ENCODE peak calls at places on chromosomes 13 and 19, in nine cellular contexts. V is transverse colon, Q is upper lobe of left lung, A is HepG2, R is H1, D is esophagus muscularis mucosa, U is SK-N-SH, T is suprapubic skin, X is sigmoid colon. P is an unnamed sample.

GRCh38 chr19:48364564-48365363 is 597 bp downstream of the SYNGR4 start:
- DNase-seq in V (peak; percentile 25), Q (no peak), A (no peak), R (no peak), D (no peak), U (no peak), T (peak; percentile 71), X (no peak), P (no peak)

GRCh38 chr13:26254583-26255102 is 714 bp downstream of the CDK8 start:
- DNase-seq in V (peak; percentile 69), Q (peak; percentile 70), A (peak; percentile 44), R (no peak), D (no peak), U (peak; percentile 68), T (peak; percentile 78), X (peak; percentile 76), P (peak; percentile 73)

GRCh38 chr19:18710986-18711751 is 27.7 kb downstream of the CRTC1 start:
- DNase-seq in V (no peak), Q (peak; percentile 37), A (no peak), R (no peak), D (no peak), U (peak; percentile 20), T (no peak), X (peak; percentile 88), P (no peak)

GRCh38 chr19:458091-459042 is 2.5 kb downstream of the SHC2 start:
- DNase-seq in V (no peak), Q (no peak), A (no peak), R (no peak), D (no peak), U (no peak), T (no peak), X (no peak), P (no peak)

GRCh38 chr19:53008061-53008778 is 5.5 kb upstream of the ERVV-1 start:
- DNase-seq in V (no peak), Q (no peak), A (no peak), R (no peak), D (no peak), U (no peak), T (no peak), X (no peak), P (no peak)

GRCh38 chr13:60267498-60268202 is 103.9 kb upstream of the DIAPH3 start:
- DNase-seq in V (peak; percentile 13), Q (peak; percentile 36), A (no peak), R (no peak), D (no peak), U (no peak), T (no peak), X (no peak), P (no peak)

GRCh38 chr19:14347999-14348889 is 33.0 kb upstream of the ADGRE5 start:
- DNase-seq in V (peak; percentile 77), Q (peak; percentile 79), A (peak; percentile 28), R (peak; percentile 19), D (no peak), U (peak; percentile 95), T (no peak), X (peak; percentile 77), P (peak; percentile 76)

GRCh38 chr13:69970521-69970920 is 137.1 kb upstream of the ATXN8OS start:
- DNase-seq in V (no peak), Q (no peak), A (no peak), R (peak; percentile 1), D (no peak), U (no peak), T (no peak), X (no peak), P (no peak)

GRCh38 chr19:2587001-2587719 is 111.2 kb downstream of the GADD45B start:
- DNase-seq in V (no peak), Q (no peak), A (no peak), R (no peak), D (no peak), U (no peak), T (peak; percentile 44), X (peak; percentile 53), P (no peak)

GRCh38 chr19:23916991-23917390 is 2.3 kb downstream of the ZNF726 start:
- DNase-seq in V (no peak), Q (no peak), A (no peak), R (no peak), D (no peak), U (no peak), T (no peak), X (no peak), P (no peak)

GRCh38 chr19:47719047-47719885 is 6.0 kb downstream of the EHD2 start:
- DNase-seq in V (peak; percentile 80), Q (peak; percentile 54), A (peak; percentile 44), R (no peak), D (peak; percentile 98), U (peak; percentile 95), T (peak; percentile 93), X (peak; percentile 99), P (peak; percentile 60)

GRCh38 chr13:46207828-46208227 is 3.9 kb upstream of the LRRC63 start:
- DNase-seq in V (no peak), Q (no peak), A (no peak), R (no peak), D (no peak), U (no peak), T (no peak), X (no peak), P (no peak)
- H3K27ac ChIP-seq in V (no peak overlapping the region), Q (no peak overlapping the region), A (no peak overlapping the region), R (no peak overlapping the region), D (no peak overlapping the region), U (no peak overlapping the region), T (no peak overlapping the region), X (no peak overlapping the region), P (no peak overlapping the region)

DNA sequence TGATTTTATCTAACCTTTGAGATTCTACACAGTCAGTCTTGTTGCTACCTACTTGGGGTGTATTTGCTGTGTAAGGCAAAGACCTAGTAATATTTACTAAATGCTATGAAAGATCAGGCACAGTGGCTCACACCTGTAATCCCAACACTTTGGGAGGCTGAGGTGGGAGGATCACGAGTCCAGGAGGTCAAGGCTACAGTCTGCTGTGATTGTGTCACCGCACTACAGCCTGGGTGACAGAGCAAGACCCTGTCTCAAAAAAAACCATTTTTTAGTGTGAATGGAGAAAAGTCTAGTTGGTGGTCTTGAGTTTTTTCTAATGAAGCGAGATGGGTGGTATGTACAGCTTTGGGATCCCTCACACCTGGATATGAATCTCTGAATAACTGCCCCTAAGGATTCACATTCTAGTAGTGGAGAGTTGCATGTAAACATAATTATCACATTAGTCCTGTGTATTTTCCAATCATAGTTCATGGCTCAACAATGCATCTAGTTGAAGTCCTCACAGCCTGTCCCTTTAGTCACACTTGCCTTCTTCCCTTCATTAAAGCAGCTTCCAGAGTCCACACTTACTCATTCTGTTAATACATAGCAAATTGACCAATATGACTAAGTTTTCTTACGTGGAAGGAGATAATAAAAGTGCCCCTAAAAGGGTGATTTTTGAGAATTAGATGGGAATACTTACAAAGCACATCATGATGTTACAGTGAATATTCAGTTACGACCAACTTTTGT is 7.4 kb downstream of the RPL21 start:
- DNase-seq in V (no peak), Q (no peak), A (no peak), R (no peak), D (no peak), U (no peak), T (no peak), X (no peak), P (no peak)
- TF ChIP-seq POLR2AphosphoS5 in V (no peak), Q (no peak), A (peak; percentile 17), R (peak; percentile 75), D (no peak), U (no peak), T (no peak), X (no peak), P (no peak)

GRCh38 chr13:86862137-86862536 is 809.0 kb upstream of the SLITRK5 start:
- DNase-seq in V (no peak), Q (no peak), A (no peak), R (no peak), D (no peak), U (no peak), T (no peak), X (no peak), P (no peak)

DNA sequence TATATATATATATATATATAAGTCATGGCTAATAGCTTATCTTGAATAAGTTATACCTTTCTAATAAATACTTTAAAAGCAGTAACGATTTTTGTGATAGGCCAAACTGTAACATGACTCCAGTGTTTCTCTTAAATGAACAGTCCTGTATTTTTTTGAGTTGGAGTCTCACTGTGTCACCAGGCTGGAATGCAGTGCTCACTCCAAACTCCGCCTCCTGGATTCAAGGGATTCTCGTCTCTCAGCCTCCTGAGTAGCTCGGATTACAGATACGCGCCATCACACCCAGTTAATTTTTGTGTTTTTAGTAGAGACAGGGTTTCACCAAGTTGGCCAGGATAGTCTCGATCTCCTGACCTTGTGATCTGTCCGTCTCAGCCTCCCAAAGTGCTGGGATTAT is 814.2 kb upstream of the SLITRK5 start:
- DNase-seq in V (no peak), Q (no peak), A (peak; percentile 5), R (no peak), D (no peak), U (no peak), T (no peak), X (no peak), P (no peak)
- TF ChIP-seq EP300 in V (no peak), Q (no peak), A (no peak), R (no peak), D (no peak), U (no peak), T (no peak), X (no peak), P (no peak)

DNA sequence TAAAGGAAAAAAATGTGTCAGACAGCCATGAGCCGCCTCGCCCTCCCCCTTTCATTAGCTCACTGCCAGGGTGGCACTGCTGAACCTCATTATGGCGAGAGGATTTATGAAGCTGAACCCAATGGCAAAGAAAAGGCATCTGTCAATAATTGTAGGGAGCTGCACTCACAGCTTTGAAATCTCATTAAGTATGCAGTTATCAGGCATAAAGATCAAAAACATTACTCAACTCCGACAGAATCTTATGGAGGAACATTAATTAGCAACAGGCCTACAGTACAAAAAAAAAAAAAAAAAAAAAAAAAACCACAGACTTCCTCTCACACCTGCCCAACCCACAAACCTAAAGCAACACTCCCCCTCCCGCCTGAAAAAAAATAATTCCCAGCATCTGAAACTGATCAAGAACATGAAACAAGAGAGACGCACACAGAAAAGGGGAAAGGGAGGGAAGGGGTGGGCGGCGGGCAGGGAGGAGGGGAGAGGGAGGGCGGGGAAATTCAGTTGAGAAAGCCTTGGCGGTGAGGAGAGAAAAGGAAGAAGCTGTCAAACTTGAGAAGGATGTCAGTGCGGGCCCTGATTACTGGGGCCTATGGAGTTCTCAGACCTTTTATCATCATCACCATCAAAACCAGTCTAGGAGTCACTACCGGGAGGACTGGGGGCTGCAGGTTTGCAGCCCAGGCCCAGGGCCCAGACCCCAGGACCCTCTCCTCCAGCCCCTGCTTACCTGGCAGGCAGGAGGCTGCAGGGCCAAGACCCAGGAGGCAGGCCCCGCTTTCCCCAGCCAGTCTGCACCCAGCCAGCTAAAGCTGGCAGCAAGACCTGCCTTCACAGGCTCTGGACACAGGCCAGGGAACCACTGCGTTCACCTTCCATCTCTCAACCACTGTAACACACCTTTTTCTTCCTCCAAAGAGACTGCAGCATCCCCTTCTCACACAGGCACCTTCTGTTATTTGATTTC is 8.9 kb downstream of the TSHZ3 start:
- DNase-seq in V (no peak), Q (no peak), A (no peak), R (no peak), D (no peak), U (peak; percentile 74), T (no peak), X (no peak), P (no peak)
- H3K27ac ChIP-seq in V (peak overlapping the region; percentile 73), Q (no peak overlapping the region), A (no peak overlapping the region), R (no peak overlapping the region), D (peak overlapping the region; percentile 70), U (peak overlapping the region; percentile 98), T (no peak overlapping the region), X (peak overlapping the region; percentile 72), P (peak overlapping the region; percentile 73)

DNA sequence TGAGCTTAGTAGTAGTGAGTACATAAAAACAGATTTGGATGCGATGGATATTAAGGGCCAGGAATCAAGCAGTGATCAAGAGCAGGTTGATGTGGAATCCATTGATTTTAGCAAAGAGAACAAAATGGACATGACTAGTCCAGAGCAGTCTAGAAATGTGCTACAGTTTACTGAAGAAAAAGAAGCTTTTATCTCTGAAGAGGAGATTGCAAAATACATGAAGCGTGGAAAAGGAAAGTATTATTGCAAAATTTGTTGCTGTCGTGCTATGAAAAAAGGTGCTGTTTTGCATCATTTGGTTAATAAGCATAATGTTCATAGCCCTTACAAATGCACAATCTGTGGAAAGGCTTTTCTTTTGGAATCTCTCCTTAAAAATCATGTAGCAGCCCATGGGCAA is 11.4 kb downstream of the CHAMP1 start:
- DNase-seq in V (no peak), Q (no peak), A (no peak), R (no peak), D (no peak), U (no peak), T (no peak), X (no peak), P (no peak)
- TF ChIP-seq POLR2AphosphoS5 in V (no peak), Q (no peak), A (no peak), R (no peak), D (no peak), U (no peak), T (no peak), X (no peak), P (no peak)